ENCODE peak calls at places on chromosomes 5 and 9, in eight cellular contexts. One of them, this sample, is unnamed.

GRCh38 chr5:61620660-61621650 is 288.9 kb downstream of the ZSWIM6 start:
- DNase-seq in fibroblast of pulmonary artery: no peak
- DNase-seq in Right ventricle myocardium inferior: no peak
- DNase-seq in AML-193: no peak
- DNase-seq in omental fat pad: no peak
- DNase-seq in transverse colon: no peak
- DNase-seq in HTR-8/SVneo: no peak
- DNase-seq in cardiac muscle cell: no peak
- DNase-seq in this sample: no peak

GRCh38 chr9:129275626-129276247 is 97.7 kb upstream of the IER5L start:
- DNase-seq in fibroblast of pulmonary artery: peak; percentile 11
- DNase-seq in Right ventricle myocardium inferior: no peak
- DNase-seq in AML-193: no peak
- DNase-seq in omental fat pad: no peak
- DNase-seq in transverse colon: no peak
- DNase-seq in HTR-8/SVneo: peak; percentile 80
- DNase-seq in cardiac muscle cell: peak; percentile 47
- DNase-seq in this sample: peak; percentile 65

GRCh38 chr5:69083412-69083811 is 10.4 kb upstream of the SLC30A5 start:
- DNase-seq in fibroblast of pulmonary artery: peak; percentile 21
- DNase-seq in Right ventricle myocardium inferior: no peak
- DNase-seq in AML-193: no peak
- DNase-seq in omental fat pad: no peak
- DNase-seq in transverse colon: peak; percentile 66
- DNase-seq in HTR-8/SVneo: no peak
- DNase-seq in cardiac muscle cell: peak; percentile 35
- DNase-seq in this sample: peak; percentile 75

GRCh38 chr5:168364151-168364661 is 72.8 kb downstream of the WWC1 start:
- DNase-seq in fibroblast of pulmonary artery: no peak
- DNase-seq in Right ventricle myocardium inferior: no peak
- DNase-seq in AML-193: no peak
- DNase-seq in omental fat pad: no peak
- DNase-seq in transverse colon: no peak
- DNase-seq in HTR-8/SVneo: peak; percentile 32
- DNase-seq in cardiac muscle cell: no peak
- DNase-seq in this sample: no peak

GRCh38 chr9:78533500-78533899 is 236.6 kb downstream of the PSAT1 start:
- DNase-seq in fibroblast of pulmonary artery: no peak
- DNase-seq in Right ventricle myocardium inferior: no peak
- DNase-seq in AML-193: no peak
- DNase-seq in omental fat pad: no peak
- DNase-seq in transverse colon: no peak
- DNase-seq in HTR-8/SVneo: no peak
- DNase-seq in cardiac muscle cell: no peak
- DNase-seq in this sample: no peak

GRCh38 chr5:149757186-149757950 is 27.3 kb downstream of the PPARGC1B start:
- DNase-seq in fibroblast of pulmonary artery: no peak
- DNase-seq in Right ventricle myocardium inferior: no peak
- DNase-seq in AML-193: no peak
- DNase-seq in omental fat pad: no peak
- DNase-seq in transverse colon: peak; percentile 51
- DNase-seq in HTR-8/SVneo: no peak
- DNase-seq in cardiac muscle cell: no peak
- DNase-seq in this sample: no peak

GRCh38 chr9:26744362-26744965 is 148.1 kb downstream of the CAAP1 start:
- DNase-seq in fibroblast of pulmonary artery: peak; percentile 50
- DNase-seq in Right ventricle myocardium inferior: no peak
- DNase-seq in AML-193: peak; percentile 22
- DNase-seq in omental fat pad: no peak
- DNase-seq in transverse colon: no peak
- DNase-seq in HTR-8/SVneo: no peak
- DNase-seq in cardiac muscle cell: peak; percentile 54
- DNase-seq in this sample: no peak

GRCh38 chr9:120441446-120442279 is 138.3 kb downstream of the CDK5RAP2 start:
- DNase-seq in fibroblast of pulmonary artery: peak; percentile 91
- DNase-seq in Right ventricle myocardium inferior: no peak
- DNase-seq in AML-193: no peak
- DNase-seq in omental fat pad: no peak
- DNase-seq in transverse colon: no peak
- DNase-seq in HTR-8/SVneo: no peak
- DNase-seq in cardiac muscle cell: peak; percentile 90
- DNase-seq in this sample: no peak

GRCh38 chr5:56012281-56012963 is 17.7 kb upstream of the IL6ST start:
- DNase-seq in fibroblast of pulmonary artery: peak; percentile 74
- DNase-seq in Right ventricle myocardium inferior: no peak
- DNase-seq in AML-193: no peak
- DNase-seq in omental fat pad: no peak
- DNase-seq in transverse colon: peak; percentile 20
- DNase-seq in HTR-8/SVneo: no peak
- DNase-seq in cardiac muscle cell: peak; percentile 76
- DNase-seq in this sample: no peak

GRCh38 chr5:149317281-149318048 is 27.8 kb upstream of the GRPEL2 start:
- DNase-seq in fibroblast of pulmonary artery: peak; percentile 72
- DNase-seq in Right ventricle myocardium inferior: no peak
- DNase-seq in AML-193: peak; percentile 46
- DNase-seq in omental fat pad: no peak
- DNase-seq in transverse colon: peak; percentile 27
- DNase-seq in HTR-8/SVneo: peak; percentile 79
- DNase-seq in cardiac muscle cell: peak; percentile 75
- DNase-seq in this sample: no peak

GRCh38 chr5:10421841-10422691 is 19.6 kb upstream of the ROPN1L start:
- DNase-seq in fibroblast of pulmonary artery: peak; percentile 39
- DNase-seq in Right ventricle myocardium inferior: no peak
- DNase-seq in AML-193: peak; percentile 55
- DNase-seq in omental fat pad: no peak
- DNase-seq in transverse colon: no peak
- DNase-seq in HTR-8/SVneo: no peak
- DNase-seq in cardiac muscle cell: peak; percentile 50
- DNase-seq in this sample: no peak

GRCh38 chr9:79574166-79574565 is 2.4 kb downstream of the TLE4 start:
- DNase-seq in fibroblast of pulmonary artery: no peak
- DNase-seq in Right ventricle myocardium inferior: no peak
- DNase-seq in AML-193: no peak
- DNase-seq in omental fat pad: no peak
- DNase-seq in transverse colon: no peak
- DNase-seq in HTR-8/SVneo: no peak
- DNase-seq in cardiac muscle cell: no peak
- DNase-seq in this sample: no peak

GRCh38 chr9:101566904-101567724 is 27.7 kb downstream of the PPP3R2 start:
- DNase-seq in fibroblast of pulmonary artery: peak; percentile 52
- DNase-seq in Right ventricle myocardium inferior: no peak
- DNase-seq in AML-193: peak; percentile 56
- DNase-seq in omental fat pad: no peak
- DNase-seq in transverse colon: no peak
- DNase-seq in HTR-8/SVneo: peak; percentile 3
- DNase-seq in cardiac muscle cell: peak; percentile 37
- DNase-seq in this sample: no peak

GRCh38 chr9:130034570-130034969 is 8.4 kb downstream of the FNBP1 start:
- DNase-seq in fibroblast of pulmonary artery: peak; percentile 72
- DNase-seq in Right ventricle myocardium inferior: no peak
- DNase-seq in AML-193: no peak
- DNase-seq in omental fat pad: no peak
- DNase-seq in transverse colon: no peak
- DNase-seq in HTR-8/SVneo: no peak
- DNase-seq in cardiac muscle cell: peak; percentile 64
- DNase-seq in this sample: no peak

GRCh38 chr5:154193176-154193575 is 2.6 kb downstream of the GALNT10 start:
- DNase-seq in fibroblast of pulmonary artery: no peak
- DNase-seq in Right ventricle myocardium inferior: no peak
- DNase-seq in AML-193: no peak
- DNase-seq in omental fat pad: no peak
- DNase-seq in transverse colon: no peak
- DNase-seq in HTR-8/SVneo: no peak
- DNase-seq in cardiac muscle cell: no peak
- DNase-seq in this sample: no peak

GRCh38 chr9:104227108-104227507 is 133.0 kb downstream of the SMC2 start:
- DNase-seq in fibroblast of pulmonary artery: peak; percentile 54
- DNase-seq in Right ventricle myocardium inferior: no peak
- DNase-seq in AML-193: no peak
- DNase-seq in omental fat pad: no peak
- DNase-seq in transverse colon: no peak
- DNase-seq in HTR-8/SVneo: peak; percentile 2
- DNase-seq in cardiac muscle cell: peak; percentile 51
- DNase-seq in this sample: no peak

GRCh38 chr5:13478831-13479465 is 465.5 kb downstream of the DNAH5 start:
- DNase-seq in fibroblast of pulmonary artery: peak; percentile 13
- DNase-seq in Right ventricle myocardium inferior: no peak
- DNase-seq in AML-193: peak; percentile 2
- DNase-seq in omental fat pad: no peak
- DNase-seq in transverse colon: no peak
- DNase-seq in HTR-8/SVneo: peak; percentile 64
- DNase-seq in cardiac muscle cell: peak; percentile 1
- DNase-seq in this sample: peak; percentile 48

GRCh38 chr9:13002740-13003139 is 227.9 kb downstream of the LURAP1L start:
- DNase-seq in fibroblast of pulmonary artery: no peak
- DNase-seq in Right ventricle myocardium inferior: no peak
- DNase-seq in AML-193: no peak
- DNase-seq in omental fat pad: no peak
- DNase-seq in transverse colon: no peak
- DNase-seq in HTR-8/SVneo: no peak
- DNase-seq in cardiac muscle cell: no peak
- DNase-seq in this sample: no peak

GRCh38 chr9:99239341-99240055 is 17.4 kb downstream of the SEC61B start:
- DNase-seq in fibroblast of pulmonary artery: peak; percentile 42
- DNase-seq in Right ventricle myocardium inferior: no peak
- DNase-seq in AML-193: no peak
- DNase-seq in omental fat pad: no peak
- DNase-seq in transverse colon: no peak
- DNase-seq in HTR-8/SVneo: no peak
- DNase-seq in cardiac muscle cell: peak; percentile 68
- DNase-seq in this sample: no peak

GRCh38 chr5:137632716-137633115 is 103.2 kb downstream of the KLHL3 start:
- DNase-seq in fibroblast of pulmonary artery: no peak
- DNase-seq in Right ventricle myocardium inferior: no peak
- DNase-seq in AML-193: no peak
- DNase-seq in omental fat pad: no peak
- DNase-seq in transverse colon: no peak
- DNase-seq in HTR-8/SVneo: no peak
- DNase-seq in cardiac muscle cell: no peak
- DNase-seq in this sample: no peak

GRCh38 chr5:148443998-148444397 is 60.2 kb downstream of the FBXO38 start:
- DNase-seq in fibroblast of pulmonary artery: peak; percentile 84
- DNase-seq in Right ventricle myocardium inferior: no peak
- DNase-seq in AML-193: peak; percentile 44
- DNase-seq in omental fat pad: no peak
- DNase-seq in transverse colon: peak; percentile 25
- DNase-seq in HTR-8/SVneo: peak; percentile 53
- DNase-seq in cardiac muscle cell: peak; percentile 81
- DNase-seq in this sample: no peak

GRCh38 chr5:9467199-9468069 is 78.4 kb downstream of the SEMA5A start:
- DNase-seq in fibroblast of pulmonary artery: no peak
- DNase-seq in Right ventricle myocardium inferior: no peak
- DNase-seq in AML-193: no peak
- DNase-seq in omental fat pad: no peak
- DNase-seq in transverse colon: no peak
- DNase-seq in HTR-8/SVneo: peak; percentile 10
- DNase-seq in cardiac muscle cell: no peak
- DNase-seq in this sample: no peak

GRCh38 chr9:18424132-18424531 is 49.8 kb upstream of the ADAMTSL1 start:
- DNase-seq in fibroblast of pulmonary artery: peak; percentile 39
- DNase-seq in Right ventricle myocardium inferior: no peak
- DNase-seq in AML-193: no peak
- DNase-seq in omental fat pad: no peak
- DNase-seq in transverse colon: no peak
- DNase-seq in HTR-8/SVneo: no peak
- DNase-seq in cardiac muscle cell: peak; percentile 37
- DNase-seq in this sample: no peak

GRCh38 chr9:133991211-133991921 is 758 bp downstream of the VAV2 start:
- DNase-seq in fibroblast of pulmonary artery: no peak
- DNase-seq in Right ventricle myocardium inferior: peak; percentile 75
- DNase-seq in AML-193: no peak
- DNase-seq in omental fat pad: no peak
- DNase-seq in transverse colon: peak; percentile 29
- DNase-seq in HTR-8/SVneo: no peak
- DNase-seq in cardiac muscle cell: peak; percentile 16
- DNase-seq in this sample: no peak

GRCh38 chr5:164204338-164204946 is 699.0 kb downstream of the MAT2B start:
- DNase-seq in fibroblast of pulmonary artery: peak; percentile 92
- DNase-seq in Right ventricle myocardium inferior: no peak
- DNase-seq in AML-193: no peak
- DNase-seq in omental fat pad: no peak
- DNase-seq in transverse colon: no peak
- DNase-seq in HTR-8/SVneo: no peak
- DNase-seq in cardiac muscle cell: peak; percentile 90
- DNase-seq in this sample: no peak

GRCh38 chr9:92974696-92975451 is 27.6 kb downstream of the FGD3 start:
- DNase-seq in fibroblast of pulmonary artery: no peak
- DNase-seq in Right ventricle myocardium inferior: no peak
- DNase-seq in AML-193: no peak
- DNase-seq in omental fat pad: no peak
- DNase-seq in transverse colon: no peak
- DNase-seq in HTR-8/SVneo: no peak
- DNase-seq in cardiac muscle cell: no peak
- DNase-seq in this sample: no peak